ENCODE peak calls at places on chromosome 13, in five cellular contexts. Y, F, X, S and U are unnamed samples.

GRCh38 chr13:19182536-19182935 is 912 bp upstream of the TUBA3C start:
- DNase-seq in Y (no peak), F (no peak), X (no peak), S (no peak), U (no peak)

GRCh38 chr13:72168126-72168525 is 301.1 kb upstream of the DACH1 start:
- DNase-seq in Y (no peak), F (no peak), X (no peak), S (peak; percentile 15), U (no peak)

GRCh38 chr13:74977498-74977897 is 504.5 kb downstream of the TBC1D4 start:
- DNase-seq in Y (no peak), F (no peak), X (no peak), S (no peak), U (no peak)

GRCh38 chr13:66532845-66533244 is 697.3 kb downstream of the PCDH9 start:
- DNase-seq in Y (no peak), F (no peak), X (no peak), S (no peak), U (no peak)

GRCh38 chr13:55534306-55534705 is 1606.4 kb upstream of the PRR20A start:
- DNase-seq in Y (no peak), F (no peak), X (no peak), S (no peak), U (no peak)

GRCh38 chr13:52738719-52739467 is 727 bp downstream of the CNMD start:
- DNase-seq in Y (no peak), F (peak; percentile 6), X (no peak), S (no peak), U (no peak)

GRCh38 chr13:38539632-38540031 is 147.2 kb upstream of the FREM2 start:
- DNase-seq in Y (no peak), F (no peak), X (no peak), S (no peak), U (no peak)

GRCh38 chr13:20709782-20710181 is 6.3 kb downstream of the IL17D start:
- DNase-seq in Y (no peak), F (no peak), X (no peak), S (no peak), U (no peak)

GRCh38 chr13:20127263-20127562 is 33.6 kb downstream of the GJA3 start:
- DNase-seq in Y (no peak), F (no peak), X (no peak), S (no peak), U (no peak)